ENCODE peak calls at places on chromosomes 13 and 19, in five cellular contexts. C, L, Y, M and E are unnamed samples.

GRCh38 chr19:53132231-53132991 is at the start of gene ZNF415:
- DNase-seq in C (peak; percentile 88), L (peak; percentile 67), Y (peak; percentile 60), M (peak; percentile 38), E (peak; percentile 56)

GRCh38 chr13:75547917-75548316 is 1.7 kb upstream of the UCHL3 start:
- DNase-seq in C (no peak), L (peak; percentile 51), Y (no peak), M (no peak), E (no peak)

GRCh38 chr19:2544576-2545415 is 68.9 kb downstream of the GADD45B start:
- DNase-seq in C (no peak), L (no peak), Y (no peak), M (no peak), E (no peak)

GRCh38 chr19:49497047-49497789 is 984 bp downstream of the RPS11 start:
- DNase-seq in C (peak; percentile 54), L (peak; percentile 47), Y (peak; percentile 58), M (no peak), E (no peak)

GRCh38 chr13:43831088-43831487 is 44.3 kb upstream of the ENOX1 start:
- DNase-seq in C (no peak), L (peak; percentile 61), Y (peak; percentile 34), M (no peak), E (no peak)

GRCh38 chr19:46840157-46840942 is 10.3 kb downstream of the AP2S1 start:
- DNase-seq in C (peak; percentile 78), L (peak; percentile 70), Y (peak; percentile 78), M (no peak), E (peak; percentile 71)

GRCh38 chr19:45251452-45252354 is 632 bp downstream of the MARK4 start:
- DNase-seq in C (no peak), L (no peak), Y (peak; percentile 41), M (no peak), E (no peak)

GRCh38 chr19:29678484-29679106 is 13.3 kb downstream of the PLEKHF1 start:
- DNase-seq in C (no peak), L (no peak), Y (no peak), M (no peak), E (no peak)

GRCh38 chr19:45419396-45419795 is 4.3 kb downstream of the ERCC1 start:
- DNase-seq in C (no peak), L (no peak), Y (no peak), M (no peak), E (no peak)

GRCh38 chr19:37309834-37310575 is 60.9 kb upstream of the ZNF527 start:
- DNase-seq in C (no peak), L (no peak), Y (no peak), M (no peak), E (no peak)

GRCh38 chr13:105814219-105814901 is 721.1 kb downstream of the EFNB2 start:
- DNase-seq in C (no peak), L (no peak), Y (no peak), M (no peak), E (no peak)

GRCh38 chr19:10219678-10220077 is 11.5 kb downstream of the S1PR2 start:
- DNase-seq in C (peak; percentile 79), L (peak; percentile 89), Y (peak; percentile 36), M (peak; percentile 46), E (no peak)

GRCh38 chr19:18611327-18612050 is 1.2 kb upstream of the TMEM59L start:
- DNase-seq in C (peak; percentile 77), L (no peak), Y (no peak), M (no peak), E (no peak)

GRCh38 chr13:37375724-37376123 is 222.8 kb downstream of the POSTN start:
- DNase-seq in C (no peak), L (peak; percentile 46), Y (no peak), M (no peak), E (no peak)
- H2BK15ac ChIP-seq in C (no peak overlapping the region), L (peak overlapping the region; percentile 96), Y (no peak overlapping the region), M (no peak overlapping the region), E (no peak overlapping the region)

GRCh38 chr13:33260168-33261098 is 25.1 kb downstream of the STARD13 start:
- DNase-seq in C (no peak), L (peak; percentile 70), Y (no peak), M (no peak), E (no peak)

GRCh38 chr13:33262069-33262487 is 23.5 kb downstream of the STARD13 start:
- DNase-seq in C (peak; percentile 66), L (peak; percentile 70), Y (no peak), M (no peak), E (no peak)

GRCh38 chr13:33262997-33263396 is 22.6 kb downstream of the STARD13 start:
- DNase-seq in C (no peak), L (no peak), Y (no peak), M (no peak), E (no peak)

GRCh38 chr13:33262554-33262953 is 23.0 kb downstream of the STARD13 start:
- DNase-seq in C (no peak), L (no peak), Y (no peak), M (no peak), E (no peak)

DNA sequence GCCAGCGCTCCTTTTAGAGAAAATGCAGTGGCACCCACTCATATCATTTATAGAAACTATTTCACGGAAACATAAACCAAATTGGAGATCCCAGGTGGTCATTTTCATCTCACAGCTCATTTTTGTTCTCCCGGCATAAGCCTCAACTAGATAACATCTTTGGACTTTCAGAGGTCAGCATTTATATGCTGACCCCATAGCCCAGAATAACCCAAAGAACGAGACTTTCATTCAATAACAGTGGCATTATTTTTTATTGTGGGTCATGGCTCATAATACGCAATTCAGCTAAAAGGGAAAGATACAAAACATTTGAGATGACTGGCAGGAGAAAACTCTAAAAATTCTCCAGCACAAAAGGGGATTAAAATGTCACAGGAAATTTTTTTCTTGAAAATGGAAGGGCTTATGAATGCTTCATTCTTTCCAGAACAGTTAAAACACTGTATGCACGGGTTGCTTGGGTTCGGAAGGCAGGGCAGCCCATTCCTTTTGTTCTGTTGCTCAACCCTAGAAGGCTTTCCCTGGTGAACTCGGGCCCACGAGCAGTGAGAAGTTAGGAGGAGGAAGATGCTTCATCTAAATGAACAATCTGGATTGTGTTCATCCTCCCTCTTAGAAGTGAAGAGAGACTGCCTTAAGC is 24.0 kb downstream of the STARD13 start:
- DNase-seq in C (no peak), L (peak; percentile 31), Y (no peak), M (no peak), E (no peak)
- H3K4me1 ChIP-seq in C (peaks cover 15% of the 10 kb centered on the region), L (peaks cover 49% of the 10 kb centered on the region), Y (peaks cover 13% of the 10 kb centered on the region), M (peaks cover 17% of the 10 kb centered on the region), E (peaks cover 6% of the 10 kb centered on the region)

GRCh38 chr13:114106991-114107685 is 25.3 kb downstream of the RASA3 start:
- DNase-seq in C (no peak), L (no peak), Y (no peak), M (no peak), E (no peak)
- H3K14ac ChIP-seq in C (no peak overlapping the region), L (peak overlapping the region; percentile 53), Y (no peak overlapping the region), M (no peak overlapping the region), E (peak overlapping the region; percentile 2)

GRCh38 chr19:952049-952679 is 26.3 kb downstream of the ARID3A start:
- DNase-seq in C (no peak), L (no peak), Y (no peak), M (no peak), E (no peak)

GRCh38 chr19:954672-955494 is 29.0 kb downstream of the ARID3A start:
- DNase-seq in C (no peak), L (no peak), Y (peak; percentile 57), M (no peak), E (no peak)

GRCh38 chr19:954272-954671 is 28.4 kb downstream of the ARID3A start:
- DNase-seq in C (no peak), L (no peak), Y (no peak), M (no peak), E (no peak)

GRCh38 chr19:953501-954271 is 27.9 kb downstream of the ARID3A start:
- DNase-seq in C (peak; percentile 49), L (no peak), Y (no peak), M (no peak), E (no peak)

GRCh38 chr19:952680-953500 is 27.1 kb downstream of the ARID3A start:
- DNase-seq in C (no peak), L (no peak), Y (peak; percentile 55), M (no peak), E (no peak)
- H2BK15ac ChIP-seq in C (no peak overlapping the region), L (no peak overlapping the region), Y (peak overlapping the region; percentile 93), M (no peak overlapping the region), E (peak overlapping the region; percentile 75)

DNA sequence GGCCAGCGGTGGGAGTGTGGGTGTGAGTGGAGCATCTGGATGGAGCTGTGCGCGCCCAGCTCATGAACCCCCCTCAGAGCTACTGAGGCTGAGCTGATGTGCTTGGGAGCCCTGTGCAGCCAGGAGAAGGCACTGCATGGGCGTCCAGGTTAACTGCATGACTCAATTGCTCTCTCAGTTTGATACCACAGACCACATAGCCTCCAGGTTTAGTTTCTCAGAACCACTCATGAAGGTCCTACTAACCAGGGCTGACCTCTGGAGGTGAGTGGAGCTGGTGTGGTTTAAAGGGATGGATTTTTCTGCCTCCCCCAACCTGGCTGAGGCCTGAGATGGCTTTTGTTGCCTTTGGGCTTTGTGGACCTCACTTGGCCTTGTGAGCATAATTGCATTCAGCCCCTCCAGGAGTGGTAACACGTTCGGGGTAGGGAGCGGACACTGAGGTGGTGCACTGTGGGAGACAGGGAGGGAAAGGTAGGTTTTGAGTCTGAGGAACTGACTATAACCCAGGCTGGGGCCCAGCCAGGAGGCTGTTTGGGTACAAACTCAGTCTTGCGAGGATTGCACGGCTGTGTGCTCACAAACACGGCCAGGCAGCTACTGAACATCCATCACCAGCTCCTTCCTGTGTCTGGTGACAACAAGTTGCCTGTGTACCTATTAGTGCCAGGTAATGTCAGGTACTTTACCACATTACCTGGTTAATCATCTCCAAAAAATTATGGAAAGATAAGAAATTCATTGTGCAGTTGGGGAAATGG is 97.5 kb downstream of the RGCC start:
- DNase-seq in C (no peak), L (no peak), Y (no peak), M (no peak), E (no peak)
- H3K4me1 ChIP-seq in C (no peaks in the 10 kb centered on the region), L (no peaks in the 10 kb centered on the region), Y (peaks cover 9% of the 10 kb centered on the region), M (no peaks in the 10 kb centered on the region), E (peaks cover 1% of the 10 kb centered on the region)

GRCh38 chr19:20164456-20164855 is 2.6 kb upstream of the ZNF486 start:
- DNase-seq in C (no peak), L (no peak), Y (no peak), M (no peak), E (no peak)

GRCh38 chr19:20171285-20171684 is 4.3 kb downstream of the ZNF486 start:
- DNase-seq in C (no peak), L (no peak), Y (no peak), M (no peak), E (no peak)

GRCh38 chr19:20162821-20163220 is 4.2 kb upstream of the ZNF486 start:
- DNase-seq in C (no peak), L (no peak), Y (no peak), M (no peak), E (no peak)

GRCh38 chr19:20165971-20166592 is 932 bp upstream of the ZNF486 start:
- DNase-seq in C (no peak), L (no peak), Y (no peak), M (no peak), E (no peak)

DNA sequence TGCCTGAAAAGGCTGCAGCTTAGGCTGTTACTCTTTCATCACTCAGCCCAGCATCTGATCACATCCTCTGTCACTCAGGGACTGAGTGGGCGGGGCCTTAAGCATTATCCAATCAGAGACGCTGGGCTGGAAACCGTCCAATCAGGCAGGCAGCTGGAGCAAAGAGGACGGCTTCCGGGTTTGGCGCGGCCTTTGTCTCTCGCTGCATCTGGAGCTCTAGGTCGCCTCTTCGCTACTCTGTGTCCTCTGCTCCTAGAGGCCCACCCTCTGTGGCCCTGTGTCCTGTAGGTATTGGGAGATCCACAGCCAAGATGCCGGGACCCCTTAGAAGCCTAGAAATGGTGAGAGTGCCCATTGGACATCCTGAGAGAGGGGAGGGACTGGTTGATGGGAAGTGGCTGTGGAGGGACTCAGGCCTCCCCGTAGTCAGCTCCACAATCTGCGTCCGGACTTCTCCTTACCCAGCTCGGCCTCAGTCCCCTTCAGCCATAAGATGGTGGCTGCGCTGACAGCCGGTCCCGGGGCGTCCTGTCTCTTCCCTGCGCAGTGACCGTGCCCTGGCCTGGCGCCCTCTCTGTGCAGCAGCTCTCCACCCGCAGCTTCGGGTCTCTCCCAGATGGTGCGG is at the start of gene ZNF486:
- DNase-seq in C (peak; percentile 98), L (peak; percentile 94), Y (peak; percentile 97), M (peak; percentile 89), E (peak; percentile 96)
- H3K14ac ChIP-seq in C (peak within 1 kb of the TSS; percentile 97), L (peak within 1 kb of the TSS; percentile 69), Y (no peak within 1 kb of the TSS), M (no peak within 1 kb of the TSS), E (peak within 1 kb of the TSS; percentile 25)